ENCODE peak calls at places on chromosomes 4 and X, in five cellular contexts. O, B, P, C and X are unnamed samples.

GRCh38 chr4:177323416-177323815 is 13.7 kb downstream of the NEIL3 start:
- DNase-seq in O (no peak), B (no peak), P (no peak), C (no peak), X (no peak)

GRCh38 chr4:2795558-2796260 is 2.8 kb downstream of the SH3BP2 start:
- DNase-seq in O (no peak), B (peak), P (peak), C (no peak), X (no peak)

GRCh38 chr4:100935090-100935489 is 412.2 kb downstream of the PPP3CA start:
- DNase-seq in O (no peak), B (peak), P (no peak), C (peak), X (no peak)

GRCh38 chrX:1393871-1394615 is 2.1 kb upstream of the SLC25A6 start:
- DNase-seq in O (no peak), B (no peak), P (peak), C (no peak), X (no peak)

GRCh38 chr4:123876640-123877039 is 480.0 kb downstream of the SPRY1 start:
- DNase-seq in O (no peak), B (no peak), P (no peak), C (no peak), X (no peak)

GRCh38 chr4:169079942-169080827 is 70.1 kb upstream of the CBR4 start:
- DNase-seq in O (no peak), B (peak), P (peak), C (peak), X (no peak)

GRCh38 chrX:139203681-139204575 is 326.6 kb upstream of the F9 start:
- DNase-seq in O (no peak), B (no peak), P (no peak), C (no peak), X (no peak)

GRCh38 chr4:30821891-30822612 is 101.9 kb downstream of the PCDH7 start:
- DNase-seq in O (no peak), B (peak), P (no peak), C (peak), X (no peak)

GRCh38 chrX:42241421-42241820 is 318.1 kb upstream of the CASK start:
- DNase-seq in O (no peak), B (peak), P (no peak), C (no peak), X (no peak)

GRCh38 chrX:139844163-139844562 is 88.7 kb downstream of the ATP11C start:
- DNase-seq in O (no peak), B (peak), P (no peak), C (no peak), X (no peak)

GRCh38 chrX:119189586-119189985 is 46.5 kb upstream of the PGRMC1 start:
- DNase-seq in O (no peak), B (no peak), P (peak), C (peak), X (no peak)

GRCh38 chr4:76758290-76758882 is 139.6 kb downstream of the SOWAHB start:
- DNase-seq in O (no peak), B (peak), P (no peak), C (peak), X (peak)

GRCh38 chr4:183158062-183158461 is 59.0 kb downstream of the WWC2 start:
- DNase-seq in O (no peak), B (peak), P (no peak), C (peak), X (no peak)

GRCh38 chr4:141013899-141014298 is 119.4 kb downstream of the RNF150 start:
- DNase-seq in O (no peak), B (no peak), P (no peak), C (no peak), X (no peak)

GRCh38 chr4:176584031-176584430 is 208.7 kb downstream of the VEGFC start:
- DNase-seq in O (no peak), B (no peak), P (no peak), C (no peak), X (no peak)

GRCh38 chr4:129344058-129344457 is 248.1 kb downstream of the C4orf33 start:
- DNase-seq in O (no peak), B (peak), P (no peak), C (peak), X (no peak)
- H3K4me3 ChIP-seq in O (no peak), B (no peak), P (no peak), C (no peak), X (no peak)

GRCh38 chrX:129981752-129982299 is 609 bp upstream of the BCORL1 start:
- DNase-seq in O (no peak), B (no peak), P (no peak), C (no peak), X (no peak)
- H3K4me3 ChIP-seq in O (peak), B (no peak), P (peak), C (peak), X (peak)

GRCh38 chrX:31272472-31272775 is 200.6 kb upstream of the FTHL17 start:
- DNase-seq in O (no peak), B (no peak), P (no peak), C (no peak), X (no peak)
- H3K4me3 ChIP-seq in O (no peak), B (no peak), P (no peak), C (no peak), X (no peak)

DNA sequence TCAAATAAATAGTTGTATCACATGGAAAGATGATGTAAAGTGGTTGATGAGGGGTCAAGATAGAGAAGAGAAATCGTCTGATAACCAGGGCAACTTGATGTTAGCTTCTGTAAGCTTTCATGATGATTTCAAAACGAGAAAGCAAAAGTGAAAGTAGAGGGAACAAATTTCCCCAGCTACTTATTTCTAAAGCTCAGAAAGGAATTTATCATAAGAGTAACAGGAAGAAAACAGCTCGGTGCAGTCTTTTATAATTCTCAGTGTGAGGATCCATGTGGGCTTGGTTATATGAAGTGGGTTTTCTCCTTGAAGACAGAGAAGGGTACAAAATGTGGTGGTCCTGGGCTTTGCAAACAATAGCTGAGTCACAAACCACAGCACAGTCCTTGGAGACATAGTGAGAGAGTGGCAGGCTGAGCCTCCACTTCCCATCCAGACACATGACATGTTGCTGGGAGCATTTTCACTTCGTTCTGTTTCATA is 32.1 kb upstream of the GLRA2 start:
- DNase-seq in O (no peak), B (no peak), P (no peak), C (no peak), X (no peak)
- H3K4me3 ChIP-seq in O (peak), B (no peak), P (peak), C (no peak), X (peak)

GRCh38 chrX:3501833-3502535 is 155.5 kb upstream of the MXRA5 start:
- DNase-seq in O (no peak), B (peak), P (no peak), C (peak), X (no peak)
- H3K4me3 ChIP-seq in O (no peak), B (no peak), P (no peak), C (no peak), X (no peak)